ENCODE peak calls at places on chromosomes 6 and 20, in four cellular contexts. L is endodermal cell, A is mammary epithelial cell, E is ascending aorta. U is an unnamed sample.

GRCh38 chr6:74597266-74597665 is 608.6 kb downstream of the COL12A1 start:
- DNase-seq in L (no peak), A (peak), E (no peak), U (no peak)

GRCh38 chr6:7101290-7101689 is 6.5 kb upstream of the RREB1 start:
- DNase-seq in E (no peak), A (no peak), L (no peak), U (no peak)

GRCh38 chr20:8670207-8670899 is 398.5 kb upstream of the PLCB4 start:
- DNase-seq in L (no peak), A (no peak), E (no peak), U (no peak)

GRCh38 chr20:44746367-44747165 is 901 bp downstream of the KCNK15 start:
- DNase-seq in E (no peak), L (peak), A (no peak), U (no peak)

GRCh38 chr6:27836783-27837635 is 75.2 kb downstream of the OR2B2 start:
- DNase-seq in L (peak), A (peak), E (no peak), U (no peak)

GRCh38 chr6:133590196-133590595 is 298.7 kb upstream of the TCF21 start:
- DNase-seq in A (no peak), E (no peak), L (no peak), U (no peak)

GRCh38 chr6:47400581-47400980 is 77.0 kb upstream of the CD2AP start:
- DNase-seq in A (peak), L (no peak), E (no peak), U (no peak)

GRCh38 chr20:49887828-49888340 is 27.4 kb downstream of the SPATA2 start:
- DNase-seq in A (no peak), L (no peak), E (no peak), U (no peak)

GRCh38 chr20:41136695-41137411 is 490 bp upstream of the PLCG1 start:
- DNase-seq in A (peak), E (peak), L (peak), U (no peak)

GRCh38 chr20:40683221-40683893 is 5.7 kb downstream of the MAFB start:
- DNase-seq in E (no peak), L (peak), A (peak), U (no peak)

GRCh38 chr20:43669332-43669731 is 2.4 kb downstream of the MYBL2 start:
- DNase-seq in L (no peak), A (peak), E (no peak), U (no peak)

GRCh38 chr6:16966821-16967817 is 134.7 kb upstream of the STMND1 start:
- DNase-seq in A (no peak), L (no peak), E (no peak), U (no peak)

GRCh38 chr6:33248932-33249731 is 22.5 kb downstream of the VPS52 start:
- DNase-seq in A (peak), E (peak), L (peak), U (peak)
- TF ChIP-seq CTCF in A (no peak), E (no peak), L (no peak), U (no peak)

DNA sequence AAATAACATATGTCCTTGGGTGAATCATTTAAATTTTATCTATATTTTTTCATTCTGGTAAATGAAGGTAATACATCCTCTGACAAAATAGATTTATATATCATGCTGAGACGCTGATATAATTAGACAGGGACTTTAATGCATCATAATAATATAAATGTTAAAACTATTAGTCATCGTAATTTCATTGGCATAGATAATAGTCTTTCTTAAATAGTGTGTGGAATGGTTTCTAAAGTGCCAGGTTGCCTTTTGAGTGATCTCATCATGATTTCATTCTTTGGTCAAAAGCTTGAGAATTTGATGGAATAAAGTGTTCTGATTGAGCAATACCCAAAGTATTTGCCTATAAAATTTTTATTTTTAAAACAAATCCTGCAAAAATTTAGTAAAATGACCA is 43.2 kb upstream of the BMP5 start:
- DNase-seq in L (no peak), A (peak), E (no peak), U (no peak)
- H3K27ac ChIP-seq in L (no peak), A (no peak), E (no peak), U (no peak)

GRCh38 chr6:92779758-92780157 is 639.6 kb downstream of the EPHA7 start:
- DNase-seq in A (peak), L (no peak), E (no peak), U (no peak)

DNA sequence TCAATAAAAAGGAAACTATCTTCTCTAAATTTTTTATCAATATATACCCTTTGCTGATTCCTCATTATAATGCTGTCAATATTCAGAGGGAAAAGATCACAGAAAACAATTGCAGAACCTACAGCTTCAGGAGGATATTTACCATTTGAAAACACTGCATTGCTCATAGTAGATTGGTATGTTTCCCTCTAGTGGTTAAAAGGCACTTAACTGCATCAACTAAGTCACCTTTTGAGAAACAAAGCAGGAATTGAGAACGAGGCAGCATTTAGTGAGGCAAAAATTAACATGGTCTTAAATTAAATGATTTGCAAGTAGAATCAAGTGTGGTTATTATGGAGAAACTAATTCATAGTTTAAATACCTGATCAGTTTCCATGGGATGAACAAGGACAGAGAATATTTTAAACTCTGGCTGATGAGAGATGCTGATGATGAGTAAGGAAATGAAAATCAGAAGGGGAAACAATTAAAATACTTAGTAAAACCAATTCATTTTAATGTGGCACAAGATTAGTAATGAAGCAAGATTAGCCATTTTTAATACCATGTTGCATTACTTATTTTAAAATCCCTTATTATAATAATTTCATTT is 642.1 kb downstream of the EPHA7 start:
- DNase-seq in E (no peak), A (peak), L (no peak), U (no peak)
- TF ChIP-seq CTCF in E (no peak), A (peak), L (peak), U (no peak)

GRCh38 chr6:2821554-2821953 is 20.1 kb downstream of the SERPINB1 start:
- DNase-seq in A (no peak), L (no peak), E (no peak), U (no peak)
- H3K27ac ChIP-seq in A (no peak), L (no peak), E (no peak), U (no peak)

GRCh38 chr6:34589633-34590139 is 33.6 kb upstream of the SPDEF start:
- DNase-seq in L (peak), E (no peak), A (no peak), U (no peak)
- TF ChIP-seq CTCF in L (peak), E (no peak), A (no peak), U (no peak)

DNA sequence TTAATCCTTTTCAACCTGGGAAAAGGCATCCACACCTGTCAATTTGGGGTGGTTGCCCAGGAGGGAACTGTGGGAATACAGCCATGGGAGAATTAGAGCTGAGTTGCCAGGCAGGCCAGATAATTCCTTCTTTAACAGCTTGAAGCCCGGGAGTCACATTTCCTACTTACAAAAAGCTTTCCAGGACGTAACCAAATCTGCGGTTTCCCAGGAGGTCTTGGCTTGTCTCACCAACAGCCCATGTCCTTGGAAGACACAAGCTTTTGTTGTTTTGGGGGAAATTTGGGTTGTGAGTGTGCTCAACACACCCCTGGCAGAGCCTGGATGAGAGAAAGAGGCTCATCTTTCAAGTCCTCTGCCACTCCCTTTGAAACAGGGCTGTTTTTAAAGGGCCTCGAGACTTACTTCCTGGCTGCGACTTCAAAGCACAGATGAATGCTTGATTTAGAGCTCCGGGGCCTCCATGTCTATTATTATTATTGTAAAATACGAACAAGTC is 465.9 kb upstream of the BTBD3 start:
- DNase-seq in L (peak), A (peak), E (no peak), U (no peak)
- H3K27ac ChIP-seq in L (peak), A (peak), E (no peak), U (no peak)

GRCh38 chr20:37542281-37542680 is 14.6 kb upstream of the BLCAP start:
- DNase-seq in E (no peak), A (no peak), L (no peak), U (no peak)
- TF ChIP-seq CTCF in E (no peak), A (no peak), L (no peak), U (no peak)

GRCh38 chr6:117231466-117231865 is 33.9 kb upstream of the VGLL2 start:
- DNase-seq in L (no peak), E (no peak), A (no peak), U (no peak)
- H3K27ac ChIP-seq in L (no peak), E (no peak), A (no peak), U (no peak)

U was measured in vagina.